ENCODE peak calls at places on chromosome 21, in six cellular contexts. A is AG10803; W is Daoy; O is cardiac fibroblast; J is activated CD8-positive, alpha-beta memory T cell treated with anti-CD3 and anti-CD28 coated beads for 4 hours; K is NCI-H1694 treated with DMSO at 0.1 percent for 48 hours. B is an unnamed sample.

GRCh38 chr21:42563261-42564045 is 49.8 kb downstream of the SLC37A1 start:
- DNase-seq in A (no peak), W (no peak), O (no peak), J (no peak), K (no peak), B (no peak)

GRCh38 chr21:23543334-23543733 is 2063.9 kb downstream of the MRPL39 start:
- DNase-seq in A (no peak), W (no peak), O (no peak), J (no peak), K (no peak), B (no peak)

GRCh38 chr21:27268290-27268689 is 301.4 kb upstream of the ADAMTS5 start:
- DNase-seq in A (peak), W (peak), O (peak), J (no peak), K (no peak), B (no peak)

GRCh38 chr21:44618909-44619308 is 7.0 kb downstream of the KRTAP10-8 start:
- DNase-seq in A (no peak), W (no peak), O (no peak), J (peak), K (no peak), B (no peak)

GRCh38 chr21:28899220-28899619 is 93.5 kb downstream of the LTN1 start:
- DNase-seq in A (no peak), W (no peak), O (peak), J (no peak), K (no peak), B (no peak)

GRCh38 chr21:45248893-45249381 is 38.8 kb downstream of the POFUT2 start:
- DNase-seq in A (peak), W (peak), O (peak), J (no peak), K (peak), B (no peak)

GRCh38 chr21:17436626-17437111 is 76.2 kb upstream of the CXADR start:
- DNase-seq in A (no peak), W (no peak), O (no peak), J (no peak), K (no peak), B (no peak)

GRCh38 chr21:44692798-44693512 is 4.0 kb upstream of the KRTAP10-12 start:
- DNase-seq in A (no peak), W (no peak), O (no peak), J (no peak), K (no peak), B (no peak)

GRCh38 chr21:37064841-37065240 is 8.0 kb downstream of the PIGP start:
- DNase-seq in A (no peak), W (no peak), O (no peak), J (no peak), K (no peak), B (no peak)

GRCh38 chr21:45982256-45982757 is 737 bp downstream of the COL6A1 start:
- DNase-seq in A (no peak), W (peak), O (no peak), J (no peak), K (no peak), B (no peak)

GRCh38 chr21:39705849-39706248 is 39.1 kb upstream of the IGSF5 start:
- DNase-seq in A (peak), W (no peak), O (no peak), J (no peak), K (peak), B (no peak)

GRCh38 chr21:46183910-46184624 is at the start of gene SPATC1L:
- DNase-seq in A (peak), W (peak), O (peak), J (no peak), K (peak), B (peak)

GRCh38 chr21:25578070-25578961 is 29.0 kb downstream of the MRPL39 start:
- DNase-seq in A (no peak), W (no peak), O (no peak), J (no peak), K (no peak), B (no peak)

GRCh38 chr21:35326677-35327076 is 277.6 kb upstream of the RUNX1 start:
- DNase-seq in A (peak), W (no peak), O (no peak), J (no peak), K (no peak), B (no peak)

GRCh38 chr21:17051054-17051453 is 461.8 kb upstream of the CXADR start:
- DNase-seq in A (no peak), W (no peak), O (no peak), J (no peak), K (no peak), B (peak)

GRCh38 chr21:38959686-38960049 is 153.9 kb downstream of the ETS2 start:
- DNase-seq in A (no peak), W (no peak), O (no peak), J (no peak), K (no peak), B (no peak)

GRCh38 chr21:45011911-45012660 is 62.3 kb upstream of the ADARB1 start:
- DNase-seq in A (peak), W (peak), O (peak), J (no peak), K (no peak), B (no peak)

GRCh38 chr21:31395268-31395667 is 51.2 kb upstream of the TIAM1 start:
- DNase-seq in A (no peak), W (no peak), O (no peak), J (no peak), K (no peak), B (no peak)

GRCh38 chr21:29190920-29191319 is 60.5 kb downstream of the MAP3K7CL start:
- DNase-seq in A (peak), W (no peak), O (peak), J (no peak), K (no peak), B (no peak)

GRCh38 chr21:42356036-42356435 is 5.2 kb upstream of the TFF2 start:
- DNase-seq in A (no peak), W (no peak), O (no peak), J (no peak), K (no peak), B (no peak)

GRCh38 chr21:35099310-35099709 is 50.2 kb upstream of the RUNX1 start:
- DNase-seq in A (no peak), W (no peak), O (no peak), J (no peak), K (no peak), B (no peak)

GRCh38 chr21:32015740-32016139 is 142.9 kb downstream of the HUNK start:
- DNase-seq in A (no peak), W (no peak), O (no peak), J (no peak), K (no peak), B (no peak)

GRCh38 chr21:19507682-19508260 is 1104.2 kb upstream of the TMPRSS15 start:
- DNase-seq in A (no peak), W (no peak), O (no peak), J (no peak), K (peak), B (no peak)

GRCh38 chr21:39489380-39489924 is 37.7 kb downstream of the SH3BGR start:
- DNase-seq in A (no peak), W (no peak), O (no peak), J (no peak), K (peak), B (no peak)

GRCh38 chr21:17491716-17492414 is 21.0 kb upstream of the CXADR start:
- DNase-seq in A (peak), W (peak), O (peak), J (no peak), K (no peak), B (no peak)

GRCh38 chr21:40562603-40563002 is 284.4 kb downstream of the DSCAM start:
- DNase-seq in A (no peak), W (no peak), O (no peak), J (no peak), K (no peak), B (no peak)

GRCh38 chr21:39525129-39525528 is 73.4 kb downstream of the SH3BGR start:
- DNase-seq in A (no peak), W (no peak), O (no peak), J (no peak), K (no peak), B (no peak)

GRCh38 chr21:41636636-41637625 is 129.0 kb upstream of the TMPRSS2 start:
- DNase-seq in A (no peak), W (no peak), O (no peak), J (no peak), K (no peak), B (no peak)

GRCh38 chr21:46199436-46200373 is 15.4 kb upstream of the SPATC1L start:
- DNase-seq in A (no peak), W (no peak), O (no peak), J (no peak), K (no peak), B (no peak)

B was measured in T47D.